ENCODE peak calls at places on chromosome 14, in ten cellular contexts. One of them, this sample, is unnamed.

GRCh38 chr14:102499401-102500189 is 10.0 kb downstream of the ANKRD9 start:
- DNase-seq in stimulated activated CD4-positive, alpha-beta T cell treated with anti-CD3 and anti-CD28 coated beads, TNF-alpha, amount 100 ng/mL, for 1 hour: no peak
- DNase-seq in activated naive CD4-positive, alpha-beta T cell treated with Interleukin-2 at 50 U/mL for 16 hours: no peak
- DNase-seq in NCI-H1092 treated with DMSO at 0.1 percent for 48 hours: no peak
- DNase-seq in WTC11: no peak
- DNase-seq in activated CD4-positive, alpha-beta T cell treated with anti-CD3 and anti-CD28 coated beads, Interleukin-2, amount 50 U/mL, for 24 hours: no peak
- DNase-seq in AG04450: no peak
- DNase-seq in H7: no peak
- DNase-seq in SK-N-DZ: no peak
- DNase-seq in hepatocyte: no peak
- DNase-seq in this sample: no peak

GRCh38 chr14:104116544-104117340 is 21.6 kb upstream of the KIF26A start:
- DNase-seq in activated naive CD4-positive, alpha-beta T cell treated with Interleukin-2 at 50 U/mL for 16 hours: peak
- DNase-seq in NCI-H1092 treated with DMSO at 0.1 percent for 48 hours: no peak
- DNase-seq in AG04450: no peak
- DNase-seq in stimulated activated CD4-positive, alpha-beta T cell treated with anti-CD3 and anti-CD28 coated beads, TNF-alpha, amount 100 ng/mL, for 1 hour: no peak
- DNase-seq in H7: peak
- DNase-seq in SK-N-DZ: no peak
- DNase-seq in hepatocyte: peak
- DNase-seq in activated CD4-positive, alpha-beta T cell treated with anti-CD3 and anti-CD28 coated beads, Interleukin-2, amount 50 U/mL, for 24 hours: no peak
- DNase-seq in WTC11: peak
- DNase-seq in this sample: peak

GRCh38 chr14:93086441-93087055 is 29.2 kb downstream of the ITPK1 start:
- DNase-seq in AG04450: no peak
- DNase-seq in NCI-H1092 treated with DMSO at 0.1 percent for 48 hours: no peak
- DNase-seq in SK-N-DZ: no peak
- DNase-seq in activated CD4-positive, alpha-beta T cell treated with anti-CD3 and anti-CD28 coated beads, Interleukin-2, amount 50 U/mL, for 24 hours: no peak
- DNase-seq in hepatocyte: no peak
- DNase-seq in activated naive CD4-positive, alpha-beta T cell treated with Interleukin-2 at 50 U/mL for 16 hours: no peak
- DNase-seq in H7: peak
- DNase-seq in WTC11: no peak
- DNase-seq in stimulated activated CD4-positive, alpha-beta T cell treated with anti-CD3 and anti-CD28 coated beads, TNF-alpha, amount 100 ng/mL, for 1 hour: no peak
- DNase-seq in this sample: no peak

GRCh38 chr14:32561520-32561919 is 232.4 kb downstream of the AKAP6 start:
- DNase-seq in WTC11: no peak
- DNase-seq in NCI-H1092 treated with DMSO at 0.1 percent for 48 hours: no peak
- DNase-seq in SK-N-DZ: peak
- DNase-seq in activated CD4-positive, alpha-beta T cell treated with anti-CD3 and anti-CD28 coated beads, Interleukin-2, amount 50 U/mL, for 24 hours: no peak
- DNase-seq in H7: no peak
- DNase-seq in hepatocyte: peak
- DNase-seq in stimulated activated CD4-positive, alpha-beta T cell treated with anti-CD3 and anti-CD28 coated beads, TNF-alpha, amount 100 ng/mL, for 1 hour: no peak
- DNase-seq in activated naive CD4-positive, alpha-beta T cell treated with Interleukin-2 at 50 U/mL for 16 hours: no peak
- DNase-seq in AG04450: no peak
- DNase-seq in this sample: peak

GRCh38 chr14:32298346-32298745 is 30.8 kb upstream of the AKAP6 start:
- DNase-seq in activated naive CD4-positive, alpha-beta T cell treated with Interleukin-2 at 50 U/mL for 16 hours: no peak
- DNase-seq in H7: peak
- DNase-seq in SK-N-DZ: no peak
- DNase-seq in NCI-H1092 treated with DMSO at 0.1 percent for 48 hours: no peak
- DNase-seq in stimulated activated CD4-positive, alpha-beta T cell treated with anti-CD3 and anti-CD28 coated beads, TNF-alpha, amount 100 ng/mL, for 1 hour: no peak
- DNase-seq in hepatocyte: no peak
- DNase-seq in WTC11: no peak
- DNase-seq in activated CD4-positive, alpha-beta T cell treated with anti-CD3 and anti-CD28 coated beads, Interleukin-2, amount 50 U/mL, for 24 hours: no peak
- DNase-seq in AG04450: no peak
- DNase-seq in this sample: no peak

GRCh38 chr14:92649934-92650545 is 98.4 kb downstream of the LGMN start:
- DNase-seq in hepatocyte: no peak
- DNase-seq in activated naive CD4-positive, alpha-beta T cell treated with Interleukin-2 at 50 U/mL for 16 hours: no peak
- DNase-seq in H7: no peak
- DNase-seq in SK-N-DZ: no peak
- DNase-seq in stimulated activated CD4-positive, alpha-beta T cell treated with anti-CD3 and anti-CD28 coated beads, TNF-alpha, amount 100 ng/mL, for 1 hour: no peak
- DNase-seq in WTC11: no peak
- DNase-seq in NCI-H1092 treated with DMSO at 0.1 percent for 48 hours: no peak
- DNase-seq in AG04450: peak
- DNase-seq in activated CD4-positive, alpha-beta T cell treated with anti-CD3 and anti-CD28 coated beads, Interleukin-2, amount 50 U/mL, for 24 hours: no peak
- DNase-seq in this sample: no peak

GRCh38 chr14:21199611-21200570 is 44.0 kb upstream of the OR5AU1 start:
- DNase-seq in activated CD4-positive, alpha-beta T cell treated with anti-CD3 and anti-CD28 coated beads, Interleukin-2, amount 50 U/mL, for 24 hours: no peak
- DNase-seq in SK-N-DZ: no peak
- DNase-seq in WTC11: no peak
- DNase-seq in hepatocyte: no peak
- DNase-seq in AG04450: peak
- DNase-seq in NCI-H1092 treated with DMSO at 0.1 percent for 48 hours: no peak
- DNase-seq in stimulated activated CD4-positive, alpha-beta T cell treated with anti-CD3 and anti-CD28 coated beads, TNF-alpha, amount 100 ng/mL, for 1 hour: no peak
- DNase-seq in activated naive CD4-positive, alpha-beta T cell treated with Interleukin-2 at 50 U/mL for 16 hours: no peak
- DNase-seq in H7: no peak
- DNase-seq in this sample: no peak

GRCh38 chr14:81400852-81401251 is 728 bp upstream of the STON2 start:
- DNase-seq in NCI-H1092 treated with DMSO at 0.1 percent for 48 hours: peak
- DNase-seq in WTC11: no peak
- DNase-seq in activated CD4-positive, alpha-beta T cell treated with anti-CD3 and anti-CD28 coated beads, Interleukin-2, amount 50 U/mL, for 24 hours: no peak
- DNase-seq in SK-N-DZ: no peak
- DNase-seq in activated naive CD4-positive, alpha-beta T cell treated with Interleukin-2 at 50 U/mL for 16 hours: no peak
- DNase-seq in AG04450: peak
- DNase-seq in stimulated activated CD4-positive, alpha-beta T cell treated with anti-CD3 and anti-CD28 coated beads, TNF-alpha, amount 100 ng/mL, for 1 hour: no peak
- DNase-seq in H7: no peak
- DNase-seq in hepatocyte: peak
- DNase-seq in this sample: peak

GRCh38 chr14:92735344-92735743 is 13.1 kb downstream of the LGMN start:
- DNase-seq in AG04450: no peak
- DNase-seq in SK-N-DZ: no peak
- DNase-seq in H7: no peak
- DNase-seq in WTC11: no peak
- DNase-seq in NCI-H1092 treated with DMSO at 0.1 percent for 48 hours: no peak
- DNase-seq in activated CD4-positive, alpha-beta T cell treated with anti-CD3 and anti-CD28 coated beads, Interleukin-2, amount 50 U/mL, for 24 hours: no peak
- DNase-seq in stimulated activated CD4-positive, alpha-beta T cell treated with anti-CD3 and anti-CD28 coated beads, TNF-alpha, amount 100 ng/mL, for 1 hour: no peak
- DNase-seq in hepatocyte: no peak
- DNase-seq in activated naive CD4-positive, alpha-beta T cell treated with Interleukin-2 at 50 U/mL for 16 hours: no peak
- DNase-seq in this sample: peak

GRCh38 chr14:105025429-105025828 is 4.5 kb upstream of the CDCA4 start:
- DNase-seq in activated CD4-positive, alpha-beta T cell treated with anti-CD3 and anti-CD28 coated beads, Interleukin-2, amount 50 U/mL, for 24 hours: no peak
- DNase-seq in hepatocyte: no peak
- DNase-seq in WTC11: no peak
- DNase-seq in activated naive CD4-positive, alpha-beta T cell treated with Interleukin-2 at 50 U/mL for 16 hours: no peak
- DNase-seq in stimulated activated CD4-positive, alpha-beta T cell treated with anti-CD3 and anti-CD28 coated beads, TNF-alpha, amount 100 ng/mL, for 1 hour: no peak
- DNase-seq in NCI-H1092 treated with DMSO at 0.1 percent for 48 hours: no peak
- DNase-seq in H7: no peak
- DNase-seq in SK-N-DZ: no peak
- DNase-seq in AG04450: no peak
- DNase-seq in this sample: no peak

GRCh38 chr14:38201137-38201828 is 6.4 kb upstream of the SSTR1 start:
- DNase-seq in stimulated activated CD4-positive, alpha-beta T cell treated with anti-CD3 and anti-CD28 coated beads, TNF-alpha, amount 100 ng/mL, for 1 hour: no peak
- DNase-seq in activated CD4-positive, alpha-beta T cell treated with anti-CD3 and anti-CD28 coated beads, Interleukin-2, amount 50 U/mL, for 24 hours: no peak
- DNase-seq in H7: no peak
- DNase-seq in hepatocyte: no peak
- DNase-seq in NCI-H1092 treated with DMSO at 0.1 percent for 48 hours: no peak
- DNase-seq in AG04450: no peak
- DNase-seq in WTC11: no peak
- DNase-seq in SK-N-DZ: no peak
- DNase-seq in activated naive CD4-positive, alpha-beta T cell treated with Interleukin-2 at 50 U/mL for 16 hours: no peak
- DNase-seq in this sample: no peak

GRCh38 chr14:103522649-103523582 is at the start of gene CKB:
- DNase-seq in stimulated activated CD4-positive, alpha-beta T cell treated with anti-CD3 and anti-CD28 coated beads, TNF-alpha, amount 100 ng/mL, for 1 hour: no peak
- DNase-seq in activated naive CD4-positive, alpha-beta T cell treated with Interleukin-2 at 50 U/mL for 16 hours: peak
- DNase-seq in activated CD4-positive, alpha-beta T cell treated with anti-CD3 and anti-CD28 coated beads, Interleukin-2, amount 50 U/mL, for 24 hours: no peak
- DNase-seq in H7: peak
- DNase-seq in SK-N-DZ: peak
- DNase-seq in AG04450: no peak
- DNase-seq in NCI-H1092 treated with DMSO at 0.1 percent for 48 hours: peak
- DNase-seq in WTC11: peak
- DNase-seq in hepatocyte: peak
- DNase-seq in this sample: no peak

GRCh38 chr14:65167072-65167645 is 64.8 kb upstream of the MAX start:
- DNase-seq in H7: no peak
- DNase-seq in activated naive CD4-positive, alpha-beta T cell treated with Interleukin-2 at 50 U/mL for 16 hours: peak
- DNase-seq in WTC11: no peak
- DNase-seq in AG04450: no peak
- DNase-seq in stimulated activated CD4-positive, alpha-beta T cell treated with anti-CD3 and anti-CD28 coated beads, TNF-alpha, amount 100 ng/mL, for 1 hour: no peak
- DNase-seq in activated CD4-positive, alpha-beta T cell treated with anti-CD3 and anti-CD28 coated beads, Interleukin-2, amount 50 U/mL, for 24 hours: no peak
- DNase-seq in hepatocyte: no peak
- DNase-seq in SK-N-DZ: no peak
- DNase-seq in NCI-H1092 treated with DMSO at 0.1 percent for 48 hours: no peak
- DNase-seq in this sample: no peak

This sample was measured in islet precursor cell.